ENCODE peak calls at places on chromosome 2, in six cellular contexts. E is MM.1S, V is substantia nigra, M is T-cell, N is osteocyte, P is GM03348. R is an unnamed sample.

GRCh38 chr2:134842930-134843490 is 4.6 kb downstream of the ACMSD start:
- DNase-seq in E (no peak), V (no peak), M (no peak), N (no peak), P (no peak), R (no peak)

GRCh38 chr2:44169155-44169898 is 652 bp downstream of the PPM1B start:
- DNase-seq in E (peak; percentile 53), V (peak; percentile 60), M (peak; percentile 41), N (no peak), P (peak; percentile 43), R (peak; percentile 26)

GRCh38 chr2:70347831-70348230 is 46.0 kb upstream of the FAM136A start:
- DNase-seq in E (no peak), V (no peak), M (no peak), N (no peak), P (no peak), R (no peak)

GRCh38 chr2:207836526-207837133 is 66.9 kb upstream of the FZD5 start:
- DNase-seq in E (no peak), V (peak; percentile 7), M (no peak), N (peak; percentile 46), P (peak; percentile 42), R (no peak)

GRCh38 chr2:237200462-237200861 is 114.8 kb downstream of the COPS8 start:
- DNase-seq in E (no peak), V (no peak), M (no peak), N (peak; percentile 77), P (no peak), R (no peak)

GRCh38 chr2:236998250-236998649 is 87.4 kb upstream of the COPS8 start:
- DNase-seq in E (no peak), V (no peak), M (no peak), N (no peak), P (no peak), R (no peak)

GRCh38 chr2:133262888-133263287 is 305.4 kb downstream of the NCKAP5 start:
- DNase-seq in E (no peak), V (no peak), M (no peak), N (no peak), P (peak; percentile 31), R (no peak)

GRCh38 chr2:132896073-132896472 is 226.1 kb upstream of the LYPD1 start:
- DNase-seq in E (peak; percentile 33), V (no peak), M (no peak), N (no peak), P (no peak), R (no peak)

GRCh38 chr2:68653034-68653433 is 9.7 kb downstream of the PROKR1 start:
- DNase-seq in E (no peak), V (no peak), M (no peak), N (no peak), P (no peak), R (no peak)

GRCh38 chr2:132923787-132924186 is 253.8 kb upstream of the LYPD1 start:
- DNase-seq in E (no peak), V (no peak), M (no peak), N (no peak), P (peak; percentile 30), R (peak; percentile 59)

GRCh38 chr2:111684611-111685010 is 199.4 kb downstream of the ANAPC1 start:
- DNase-seq in E (no peak), V (no peak), M (no peak), N (no peak), P (no peak), R (no peak)

GRCh38 chr2:231036578-231037106 is 681 bp upstream of the C2orf72 start:
- DNase-seq in E (no peak), V (no peak), M (no peak), N (no peak), P (no peak), R (no peak)

GRCh38 chr2:98548920-98549818 is 59.1 kb downstream of the COA5 start:
- DNase-seq in E (no peak), V (no peak), M (no peak), N (no peak), P (no peak), R (no peak)

GRCh38 chr2:158932246-158932645 is 36.2 kb upstream of the TANC1 start:
- DNase-seq in E (no peak), V (no peak), M (no peak), N (no peak), P (no peak), R (no peak)

GRCh38 chr2:48268671-48269070 is 261.3 kb upstream of the STON1 start:
- DNase-seq in E (no peak), V (no peak), M (no peak), N (no peak), P (no peak), R (no peak)

GRCh38 chr2:36287363-36288275 is 68.0 kb upstream of the CRIM1 start:
- DNase-seq in E (no peak), V (no peak), M (no peak), N (no peak), P (no peak), R (no peak)

GRCh38 chr2:222912117-222912516 is 51.3 kb downstream of the ACSL3 start:
- DNase-seq in E (peak; percentile 85), V (peak; percentile 32), M (no peak), N (no peak), P (peak; percentile 59), R (no peak)

GRCh38 chr2:199760574-199760973 is 90.4 kb downstream of the FTCDNL1 start:
- DNase-seq in E (no peak), V (no peak), M (no peak), N (peak; percentile 46), P (no peak), R (no peak)

GRCh38 chr2:13522917-13523821 is 806.4 kb downstream of the TRIB2 start:
- DNase-seq in E (peak; percentile 98), V (no peak), M (no peak), N (no peak), P (no peak), R (no peak)

GRCh38 chr2:111176867-111177266 is 56.2 kb downstream of the BCL2L11 start:
- DNase-seq in E (no peak), V (no peak), M (no peak), N (no peak), P (no peak), R (no peak)

GRCh38 chr2:193409951-193410350 is 1215.2 kb upstream of the TMEFF2 start:
- DNase-seq in E (no peak), V (no peak), M (no peak), N (no peak), P (no peak), R (no peak)

GRCh38 chr2:181959508-181959907 is 26.1 kb upstream of the PPP1R1C start:
- DNase-seq in E (no peak), V (no peak), M (no peak), N (no peak), P (no peak), R (no peak)

GRCh38 chr2:237281900-237282306 is 132.1 kb downstream of the COL6A3 start:
- DNase-seq in E (no peak), V (no peak), M (no peak), N (no peak), P (peak; percentile 58), R (no peak)

GRCh38 chr2:240638517-240639160 is 13.4 kb downstream of the GPR35 start:
- DNase-seq in E (no peak), V (no peak), M (no peak), N (peak; percentile 73), P (no peak), R (no peak)

GRCh38 chr2:46290019-46290418 is 7.2 kb upstream of the EPAS1 start:
- DNase-seq in E (no peak), V (no peak), M (no peak), N (no peak), P (no peak), R (no peak)

GRCh38 chr2:32384529-32384928 is 27.7 kb downstream of the BIRC6 start:
- DNase-seq in E (no peak), V (no peak), M (no peak), N (no peak), P (no peak), R (no peak)

GRCh38 chr2:238176565-238176964 is 17.8 kb downstream of the ERFE start:
- DNase-seq in E (no peak), V (no peak), M (no peak), N (no peak), P (no peak), R (peak; percentile 28)

GRCh38 chr2:76867854-76868253 is 654.3 kb downstream of the LRRTM4 start:
- DNase-seq in E (no peak), V (no peak), M (no peak), N (no peak), P (no peak), R (peak; percentile 14)

GRCh38 chr2:233059797-233060499 is at the start of gene INPP5D:
- DNase-seq in E (peak; percentile 80), V (peak; percentile 30), M (peak; percentile 74), N (no peak), P (no peak), R (no peak)

GRCh38 chr2:222448806-222449205 is 24.5 kb downstream of the SGPP2 start:
- DNase-seq in E (no peak), V (no peak), M (no peak), N (no peak), P (peak; percentile 65), R (peak; percentile 12)

GRCh38 chr2:10820562-10820961 is 8.0 kb upstream of the PDIA6 start:
- DNase-seq in E (no peak), V (no peak), M (no peak), N (no peak), P (no peak), R (no peak)